ENCODE peak calls at places on chromosomes 6 and 20, in six cellular contexts. One of them, this sample, is unnamed.

GRCh38 chr6:24451581-24452041 is 37.8 kb downstream of the GPLD1 start:
- DNase-seq in upper lobe of left lung: peak; percentile 79
- DNase-seq in CD8-positive, alpha-beta T cell: no peak
- DNase-seq in GM06990: no peak
- DNase-seq in AG04449: no peak
- DNase-seq in pancreas: no peak
- DNase-seq in this sample: no peak

GRCh38 chr6:43917878-43918382 is 147.9 kb downstream of the VEGFA start:
- DNase-seq in AG04449: no peak
- DNase-seq in upper lobe of left lung: no peak
- DNase-seq in pancreas: no peak
- DNase-seq in CD8-positive, alpha-beta T cell: no peak
- DNase-seq in GM06990: no peak
- DNase-seq in this sample: no peak

GRCh38 chr20:49276201-49276894 is 1.5 kb downstream of the ZNFX1 start:
- DNase-seq in GM06990: no peak
- DNase-seq in CD8-positive, alpha-beta T cell: peak; percentile 30
- DNase-seq in pancreas: no peak
- DNase-seq in upper lobe of left lung: peak; percentile 42
- DNase-seq in AG04449: no peak
- DNase-seq in this sample: no peak

GRCh38 chr6:115947964-115948541 is 112.6 kb downstream of the FRK start:
- DNase-seq in GM06990: no peak
- DNase-seq in AG04449: no peak
- DNase-seq in upper lobe of left lung: no peak
- DNase-seq in CD8-positive, alpha-beta T cell: no peak
- DNase-seq in pancreas: no peak
- DNase-seq in this sample: no peak

GRCh38 chr6:73943930-73944652 is 248.1 kb downstream of the CD109 start:
- DNase-seq in upper lobe of left lung: no peak
- DNase-seq in GM06990: no peak
- DNase-seq in CD8-positive, alpha-beta T cell: no peak
- DNase-seq in pancreas: no peak
- DNase-seq in AG04449: no peak
- DNase-seq in this sample: no peak

GRCh38 chr6:53543341-53544010 is 1.4 kb downstream of the GCLC start:
- DNase-seq in GM06990: no peak
- DNase-seq in AG04449: no peak
- DNase-seq in CD8-positive, alpha-beta T cell: no peak
- DNase-seq in pancreas: no peak
- DNase-seq in upper lobe of left lung: no peak
- DNase-seq in this sample: no peak

GRCh38 chr6:6972456-6972855 is 135.3 kb upstream of the RREB1 start:
- DNase-seq in AG04449: no peak
- DNase-seq in upper lobe of left lung: no peak
- DNase-seq in pancreas: no peak
- DNase-seq in CD8-positive, alpha-beta T cell: no peak
- DNase-seq in GM06990: no peak
- DNase-seq in this sample: no peak

GRCh38 chr20:37407117-37407566 is 61.2 kb downstream of the SRC start:
- DNase-seq in AG04449: no peak
- DNase-seq in upper lobe of left lung: no peak
- DNase-seq in GM06990: no peak
- DNase-seq in CD8-positive, alpha-beta T cell: no peak
- DNase-seq in pancreas: no peak
- DNase-seq in this sample: no peak

GRCh38 chr6:19150307-19150706 is 686.9 kb upstream of the ID4 start:
- DNase-seq in AG04449: no peak
- DNase-seq in GM06990: no peak
- DNase-seq in CD8-positive, alpha-beta T cell: no peak
- DNase-seq in upper lobe of left lung: no peak
- DNase-seq in pancreas: no peak
- DNase-seq in this sample: no peak

GRCh38 chr20:4925842-4926530 is 75.3 kb downstream of the SLC23A2 start:
- DNase-seq in GM06990: no peak
- DNase-seq in upper lobe of left lung: peak; percentile 42
- DNase-seq in AG04449: no peak
- DNase-seq in CD8-positive, alpha-beta T cell: no peak
- DNase-seq in pancreas: peak; percentile 45
- DNase-seq in this sample: no peak

GRCh38 chr6:139262519-139263300 is 29.1 kb downstream of the TXLNB start:
- DNase-seq in CD8-positive, alpha-beta T cell: no peak
- DNase-seq in pancreas: no peak
- DNase-seq in upper lobe of left lung: no peak
- DNase-seq in GM06990: no peak
- DNase-seq in AG04449: no peak
- DNase-seq in this sample: no peak

GRCh38 chr6:133889557-133890301 is 816 bp downstream of the TCF21 start:
- DNase-seq in CD8-positive, alpha-beta T cell: no peak
- DNase-seq in upper lobe of left lung: no peak
- DNase-seq in AG04449: no peak
- DNase-seq in GM06990: no peak
- DNase-seq in pancreas: peak; percentile 20
- DNase-seq in this sample: no peak

DNA sequence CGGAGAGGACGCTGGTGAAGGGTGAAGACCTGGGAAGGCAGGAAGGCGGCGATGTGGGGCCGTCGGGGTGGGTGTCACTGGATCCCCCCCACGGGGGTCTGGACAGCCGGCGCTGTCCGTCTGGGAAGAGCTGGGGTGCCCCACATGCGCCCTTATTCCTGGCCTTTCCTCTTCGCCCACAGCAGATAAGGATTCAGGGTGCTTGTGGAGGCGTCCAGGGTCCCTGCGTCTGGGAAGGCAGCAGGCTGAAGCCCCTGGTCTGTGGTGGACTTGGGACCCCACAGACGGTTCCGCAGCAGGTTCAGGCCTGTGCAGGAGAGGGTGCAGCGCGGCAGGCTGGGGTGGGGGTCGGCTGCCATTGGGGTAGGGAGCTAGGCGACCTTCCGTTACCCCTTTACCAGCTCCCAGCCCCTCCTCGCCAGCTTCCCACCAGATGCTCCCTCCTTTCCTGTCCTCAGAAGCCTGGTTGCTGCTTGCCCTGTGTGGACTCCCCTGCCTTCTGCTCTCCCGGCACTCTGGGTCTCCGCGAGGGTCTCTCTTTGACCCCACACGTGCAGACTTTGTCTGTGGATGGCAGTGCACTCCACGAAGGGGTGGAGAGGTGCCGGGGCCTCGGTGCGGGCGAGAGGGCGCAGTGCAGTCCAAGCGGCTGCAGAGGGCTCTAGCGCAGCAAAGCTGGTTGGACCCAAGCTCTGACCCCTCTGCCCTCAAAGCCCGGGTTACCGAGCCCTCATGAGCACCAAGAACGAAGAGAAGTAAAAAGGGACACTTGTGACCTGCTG is 2.1 kb upstream of the GATA5 start:
- DNase-seq in AG04449: no peak
- DNase-seq in GM06990: no peak
- DNase-seq in CD8-positive, alpha-beta T cell: no peak
- DNase-seq in upper lobe of left lung: no peak
- DNase-seq in pancreas: no peak
- DNase-seq in this sample: no peak
- TF ChIP-seq CTCF in AG04449: no peak
- TF ChIP-seq CTCF in GM06990: no peak
- TF ChIP-seq CTCF in CD8-positive, alpha-beta T cell: no peak
- TF ChIP-seq CTCF in upper lobe of left lung: no peak
- TF ChIP-seq CTCF in pancreas: no peak
- TF ChIP-seq CTCF in this sample: no peak

GRCh38 chr6:33667776-33668175 is 43.7 kb downstream of the UQCC2 start:
- DNase-seq in GM06990: no peak
- DNase-seq in pancreas: no peak
- DNase-seq in AG04449: no peak
- DNase-seq in CD8-positive, alpha-beta T cell: no peak
- DNase-seq in upper lobe of left lung: no peak
- DNase-seq in this sample: no peak

GRCh38 chr6:33664506-33665057 is 43.5 kb downstream of the ITPR3 start:
- DNase-seq in upper lobe of left lung: no peak
- DNase-seq in AG04449: no peak
- DNase-seq in GM06990: no peak
- DNase-seq in pancreas: no peak
- DNase-seq in CD8-positive, alpha-beta T cell: no peak
- DNase-seq in this sample: no peak

GRCh38 chr6:33663727-33664449 is 42.8 kb downstream of the ITPR3 start:
- DNase-seq in upper lobe of left lung: no peak
- DNase-seq in CD8-positive, alpha-beta T cell: no peak
- DNase-seq in pancreas: no peak
- DNase-seq in GM06990: no peak
- DNase-seq in AG04449: no peak
- DNase-seq in this sample: no peak

GRCh38 chr6:33667072-33667471 is 44.4 kb downstream of the UQCC2 start:
- DNase-seq in CD8-positive, alpha-beta T cell: no peak
- DNase-seq in GM06990: no peak
- DNase-seq in AG04449: no peak
- DNase-seq in pancreas: no peak
- DNase-seq in upper lobe of left lung: no peak
- DNase-seq in this sample: no peak

GRCh38 chr6:33665957-33666356 is 44.8 kb downstream of the ITPR3 start:
- DNase-seq in GM06990: no peak
- DNase-seq in pancreas: no peak
- DNase-seq in CD8-positive, alpha-beta T cell: no peak
- DNase-seq in upper lobe of left lung: no peak
- DNase-seq in AG04449: no peak
- DNase-seq in this sample: no peak
- TF ChIP-seq CTCF in GM06990: no peak
- TF ChIP-seq CTCF in pancreas: no peak
- TF ChIP-seq CTCF in CD8-positive, alpha-beta T cell: no peak
- TF ChIP-seq CTCF in upper lobe of left lung: no peak
- TF ChIP-seq CTCF in AG04449: no peak
- TF ChIP-seq CTCF in this sample: no peak

GRCh38 chr6:29685718-29686326 is 4.9 kb upstream of the ZFP57 start:
- DNase-seq in CD8-positive, alpha-beta T cell: no peak
- DNase-seq in upper lobe of left lung: no peak
- DNase-seq in AG04449: no peak
- DNase-seq in pancreas: no peak
- DNase-seq in GM06990: no peak
- DNase-seq in this sample: no peak
- TF ChIP-seq CTCF in CD8-positive, alpha-beta T cell: no peak
- TF ChIP-seq CTCF in upper lobe of left lung: no peak
- TF ChIP-seq CTCF in AG04449: no peak
- TF ChIP-seq CTCF in pancreas: no peak
- TF ChIP-seq CTCF in GM06990: no peak
- TF ChIP-seq CTCF in this sample: no peak

DNA sequence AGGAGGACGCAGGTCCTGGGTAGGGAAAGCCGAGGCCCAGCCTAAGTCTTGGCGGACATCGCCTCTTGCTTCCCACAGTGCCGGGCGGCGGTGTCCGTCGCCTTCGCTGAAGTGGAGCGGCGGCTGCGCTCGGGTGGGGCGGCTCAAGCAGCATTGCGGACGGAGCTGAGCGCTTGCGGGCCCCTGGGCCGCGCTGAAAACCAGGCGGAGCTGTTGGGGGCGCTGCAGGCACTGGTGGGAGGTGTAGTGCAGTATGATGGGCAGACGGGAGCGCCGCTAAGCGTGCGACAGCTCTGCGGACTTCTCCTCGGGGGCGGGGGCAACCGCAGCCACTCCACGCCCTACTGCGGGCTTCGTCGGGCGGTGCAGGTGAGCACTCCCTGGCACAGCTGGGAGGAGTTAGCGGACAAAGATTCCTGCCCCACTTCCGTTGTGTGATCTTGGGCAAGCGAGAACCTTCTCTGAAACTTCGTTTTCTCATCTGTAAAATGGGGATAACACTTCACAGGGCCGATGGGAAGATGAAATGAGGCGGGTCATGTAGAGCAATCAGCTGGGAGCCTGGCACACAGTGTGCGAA is 4.3 kb downstream of the PRSS16 start:
- DNase-seq in CD8-positive, alpha-beta T cell: peak; percentile 44
- DNase-seq in AG04449: no peak
- DNase-seq in upper lobe of left lung: peak; percentile 91
- DNase-seq in GM06990: peak; percentile 93
- DNase-seq in pancreas: peak; percentile 94
- DNase-seq in this sample: peak; percentile 54
- TF ChIP-seq CTCF in CD8-positive, alpha-beta T cell: peak; percentile 21
- TF ChIP-seq CTCF in AG04449: peak; percentile 20
- TF ChIP-seq CTCF in upper lobe of left lung: no peak
- TF ChIP-seq CTCF in GM06990: peak; percentile 79
- TF ChIP-seq CTCF in pancreas: no peak
- TF ChIP-seq CTCF in this sample: no peak

DNA sequence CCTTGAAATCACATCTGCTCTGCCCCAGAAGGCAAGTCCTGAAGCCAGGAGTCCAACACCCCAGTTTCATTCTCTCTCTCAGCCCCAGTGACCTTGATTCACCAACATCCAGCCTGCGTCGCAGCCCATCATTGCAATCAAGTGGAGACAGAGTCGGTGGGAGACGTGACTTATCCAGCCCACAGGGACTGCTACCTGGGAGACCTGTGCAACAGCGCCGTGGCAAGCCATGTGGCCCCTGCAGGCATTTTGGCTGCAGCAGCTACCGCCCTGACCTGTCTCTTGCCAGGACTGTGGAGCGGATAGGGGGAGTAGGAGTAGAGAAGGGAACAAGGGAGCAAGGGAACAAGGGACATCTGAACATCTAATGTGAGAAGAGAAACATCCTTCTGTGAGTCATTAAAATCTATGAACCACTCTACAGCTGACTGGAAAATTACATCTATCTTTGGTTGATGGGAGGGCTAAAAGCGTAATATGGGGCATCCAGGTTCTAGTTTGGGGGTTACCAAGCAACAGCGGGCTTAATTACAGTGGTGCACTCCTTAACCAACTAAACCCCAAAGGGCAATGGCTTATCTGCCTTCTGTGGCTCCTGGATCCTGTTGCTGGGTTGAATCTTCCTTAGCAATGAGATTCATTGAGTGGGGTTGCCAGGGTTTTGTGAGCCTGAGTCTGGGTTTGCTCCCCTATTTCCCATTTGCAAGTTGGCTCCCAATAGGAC is 2.5 kb downstream of the LY6G6D start:
- DNase-seq in upper lobe of left lung: no peak
- DNase-seq in CD8-positive, alpha-beta T cell: no peak
- DNase-seq in GM06990: no peak
- DNase-seq in AG04449: no peak
- DNase-seq in pancreas: no peak
- DNase-seq in this sample: no peak
- TF ChIP-seq CTCF in upper lobe of left lung: no peak
- TF ChIP-seq CTCF in CD8-positive, alpha-beta T cell: no peak
- TF ChIP-seq CTCF in GM06990: no peak
- TF ChIP-seq CTCF in AG04449: no peak
- TF ChIP-seq CTCF in pancreas: no peak
- TF ChIP-seq CTCF in this sample: no peak

GRCh38 chr20:326645-327031 is 1.3 kb downstream of the SOX12 start:
- DNase-seq in upper lobe of left lung: no peak
- DNase-seq in GM06990: peak; percentile 67
- DNase-seq in pancreas: peak; percentile 63
- DNase-seq in CD8-positive, alpha-beta T cell: no peak
- DNase-seq in AG04449: no peak
- DNase-seq in this sample: peak; percentile 49
- TF ChIP-seq CTCF in upper lobe of left lung: no peak
- TF ChIP-seq CTCF in GM06990: no peak
- TF ChIP-seq CTCF in pancreas: no peak
- TF ChIP-seq CTCF in CD8-positive, alpha-beta T cell: no peak
- TF ChIP-seq CTCF in AG04449: peak; percentile 0
- TF ChIP-seq CTCF in this sample: no peak

GRCh38 chr20:7696311-7696710 is 243.9 kb downstream of the HAO1 start:
- DNase-seq in AG04449: no peak
- DNase-seq in upper lobe of left lung: no peak
- DNase-seq in CD8-positive, alpha-beta T cell: no peak
- DNase-seq in GM06990: no peak
- DNase-seq in pancreas: no peak
- DNase-seq in this sample: no peak
- TF ChIP-seq CTCF in AG04449: no peak
- TF ChIP-seq CTCF in upper lobe of left lung: no peak
- TF ChIP-seq CTCF in CD8-positive, alpha-beta T cell: no peak
- TF ChIP-seq CTCF in GM06990: no peak
- TF ChIP-seq CTCF in pancreas: no peak
- TF ChIP-seq CTCF in this sample: no peak